ENCODE peak calls at places on chromosomes 2 and 18, in seven cellular contexts. W, D, V, N, H, F and P are unnamed samples.

GRCh38 chr2:11998218-11998617 is 251.8 kb downstream of the LPIN1 start:
- DNase-seq in F (no peak), V (no peak), D (peak; percentile 34), H (no peak), N (no peak), W (peak; percentile 28), P (no peak)

GRCh38 chr2:27720004-27720551 is 51.4 kb upstream of the MRPL33 start:
- DNase-seq in V (peak; percentile 87), F (no peak), D (no peak), W (peak; percentile 79), N (no peak), H (no peak), P (peak; percentile 96)

GRCh38 chr2:235170536-235171510 is 219.0 kb downstream of the SH3BP4 start:
- DNase-seq in H (no peak), F (peak; percentile 65), D (no peak), W (peak; percentile 55), V (peak; percentile 56), N (peak; percentile 2), P (peak; percentile 52)

GRCh38 chr2:62199392-62200125 is 3.6 kb downstream of the B3GNT2 start:
- DNase-seq in H (no peak), N (no peak), W (no peak), F (no peak), V (no peak), D (peak; percentile 23), P (peak; percentile 80)

GRCh38 chr2:6674381-6674780 is 191.3 kb downstream of the CMPK2 start:
- DNase-seq in F (no peak), W (no peak), H (no peak), D (no peak), N (no peak), V (no peak), P (no peak)

GRCh38 chr2:121085801-121086200 is 199.2 kb downstream of the TFCP2L1 start:
- DNase-seq in H (no peak), N (no peak), D (no peak), V (no peak), F (no peak), W (no peak), P (no peak)

GRCh38 chr2:132978840-132979239 is 308.8 kb upstream of the LYPD1 start:
- DNase-seq in D (no peak), W (no peak), V (no peak), F (no peak), H (no peak), N (no peak), P (no peak)

GRCh38 chr18:13181765-13182164 is 36.8 kb upstream of the LDLRAD4 start:
- DNase-seq in F (no peak), V (no peak), H (no peak), N (no peak), W (no peak), D (no peak), P (no peak)

GRCh38 chr2:118835739-118836410 is 11.6 kb downstream of the EN1 start:
- DNase-seq in F (peak; percentile 80), D (no peak), W (no peak), V (no peak), H (peak; percentile 62), N (no peak), P (no peak)

GRCh38 chr2:43898134-43898957 is 59.6 kb downstream of the ABCG8 start:
- DNase-seq in F (no peak), H (no peak), W (no peak), N (peak; percentile 83), D (no peak), V (no peak), P (no peak)

GRCh38 chr2:43425659-43426058 is 170.2 kb downstream of the THADA start:
- DNase-seq in V (no peak), D (no peak), F (no peak), H (no peak), N (no peak), W (no peak), P (no peak)